ENCODE peak calls at places on chromosomes 11 and 22, in eight cellular contexts. D is G401; L is endothelial cell; Q is CD4-positive, alpha-beta T cell; U is AG10803; E is lung; G is H4; O is psoas muscle. Y is an unnamed sample.

GRCh38 chr11:20105427-20105826 is 54.8 kb downstream of the DBX1 start:
- DNase-seq in D (no peak), G (no peak), O (no peak), E (no peak), U (no peak), Q (no peak), L (no peak), Y (no peak)

GRCh38 chr11:29280452-29280851 is 736.4 kb downstream of the KCNA4 start:
- DNase-seq in D (no peak), U (no peak), G (peak; percentile 8), E (no peak), O (no peak), Q (no peak), L (no peak), Y (no peak)

GRCh38 chr22:39612811-39613548 is 42.4 kb downstream of the CACNA1I start:
- DNase-seq in E (no peak), L (no peak), O (no peak), D (no peak), G (no peak), U (no peak), Q (no peak), Y (no peak)

GRCh38 chr11:64762916-64763803 is 3.4 kb upstream of the PYGM start:
- DNase-seq in D (peak; percentile 47), U (peak; percentile 33), E (no peak), G (peak; percentile 47), Q (no peak), O (peak; percentile 47), L (no peak), Y (no peak)

GRCh38 chr22:20881231-20881630 is 22.4 kb downstream of the SNAP29 start:
- DNase-seq in G (no peak), L (no peak), Q (no peak), D (no peak), O (no peak), U (no peak), E (no peak), Y (no peak)

GRCh38 chr22:47612136-47612910 is 849.9 kb downstream of the TBC1D22A start:
- DNase-seq in O (no peak), U (no peak), L (no peak), Q (no peak), G (no peak), D (no peak), E (no peak), Y (no peak)

GRCh38 chr11:911031-911889 is 650 bp upstream of the CHID1 start:
- DNase-seq in L (no peak), E (no peak), G (no peak), O (peak; percentile 64), D (no peak), U (peak; percentile 53), Q (peak; percentile 19), Y (no peak)

GRCh38 chr22:42697542-42698013 is 23.1 kb downstream of the A4GALT start:
- DNase-seq in E (no peak), G (peak; percentile 88), Q (no peak), U (peak; percentile 75), D (no peak), O (peak; percentile 91), L (no peak), Y (peak; percentile 63)

GRCh38 chr11:11582261-11582701 is 39.5 kb downstream of the GALNT18 start:
- DNase-seq in U (no peak), O (no peak), G (no peak), L (no peak), E (peak; percentile 25), D (peak; percentile 53), Q (no peak), Y (no peak)

GRCh38 chr22:36803358-36803757 is 13.5 kb downstream of the PVALB start:
- DNase-seq in U (no peak), L (no peak), D (no peak), O (no peak), G (no peak), Q (no peak), E (no peak), Y (no peak)

GRCh38 chr22:50621491-50621880 is 6.5 kb downstream of the ARSA start:
- DNase-seq in D (no peak), G (no peak), E (no peak), U (no peak), Q (peak; percentile 30), O (no peak), L (no peak), Y (no peak)

GRCh38 chr11:121929581-121929980 is 186.4 kb downstream of the BLID start:
- DNase-seq in E (no peak), D (peak; percentile 20), U (peak; percentile 68), Q (no peak), G (peak; percentile 12), L (no peak), O (peak; percentile 19), Y (peak; percentile 64)

GRCh38 chr11:35145249-35145648 is 6.3 kb downstream of the CD44 start:
- DNase-seq in L (no peak), E (no peak), D (no peak), O (peak; percentile 25), U (peak; percentile 88), G (peak; percentile 94), Q (no peak), Y (no peak)

GRCh38 chr11:75831915-75832502 is 17.0 kb downstream of the UVRAG start:
- DNase-seq in G (no peak), U (no peak), O (no peak), L (no peak), Q (no peak), E (no peak), D (no peak), Y (no peak)

GRCh38 chr11:86196291-86196690 is 48.3 kb upstream of the EED start:
- DNase-seq in D (no peak), U (no peak), G (no peak), L (no peak), Q (no peak), O (no peak), E (no peak), Y (no peak)

GRCh38 chr11:70068345-70068744 is 9.8 kb upstream of the ANO1 start:
- DNase-seq in O (no peak), U (no peak), Q (no peak), L (peak; percentile 2), G (no peak), D (no peak), E (no peak), Y (no peak)